ENCODE peak calls at places on chromosomes 5 and 9, in seven cellular contexts. L is SK-N-MC; M is epithelial cell of prostate; Q is HTR-8/SVneo; J is T-helper 2 cell; F is stimulated activated CD4-positive, alpha-beta T cell treated with anti-CD3 and anti-CD28 coated beads, Interleukin-4, amount 100 ng/mL, for 4 hours; B is activated CD4-positive, CD25-positive, alpha-beta regulatory T cell treated with anti-CD3 and anti-CD28 coated beads, Interleukin-2, amount 50 U/mL, for 72 hours. K is an unnamed sample.
A peak's percentile ranks its signal among the peaks of the same experiment; 100 is the strongest.

GRCh38 chr5:8320244-8320643 is 451.3 kb downstream of the MTRR start:
- DNase-seq in L (no peak), F (no peak), J (no peak), B (no peak), Q (no peak), M (no peak), K (no peak)

GRCh38 chr5:149773245-149774095 is 43.4 kb downstream of the PPARGC1B start:
- DNase-seq in J (no peak), L (no peak), Q (no peak), M (no peak), B (no peak), F (no peak), K (no peak)

GRCh38 chr9:107239474-107239873 is 43.6 kb upstream of the RAD23B start:
- DNase-seq in M (no peak), F (no peak), J (no peak), Q (no peak), B (no peak), L (no peak), K (no peak)

GRCh38 chr5:78560000-78560399 is 88.6 kb downstream of the LHFPL2 start:
- DNase-seq in M (no peak), F (no peak), J (no peak), Q (no peak), B (no peak), L (no peak), K (no peak)

GRCh38 chr5:56099346-56099745 is 104.6 kb upstream of the IL6ST start:
- DNase-seq in M (no peak), Q (peak; percentile 63), B (no peak), L (peak; percentile 35), J (no peak), F (no peak), K (no peak)

GRCh38 chr9:75086443-75087278 is 1.3 kb downstream of the NMRK1 start:
- DNase-seq in L (no peak), J (no peak), Q (no peak), M (no peak), B (no peak), F (no peak), K (peak; percentile 70)

GRCh38 chr9:33778700-33779351 is 16.5 kb upstream of the PRSS3 start:
- DNase-seq in Q (peak; percentile 34), B (no peak), M (no peak), F (peak; percentile 31), L (peak; percentile 32), J (peak; percentile 33), K (peak; percentile 70)

GRCh38 chr5:30040483-30041116 is 1152.9 kb upstream of the CDH6 start:
- DNase-seq in B (no peak), M (no peak), L (peak; percentile 84), Q (peak; percentile 72), F (no peak), J (no peak), K (peak; percentile 92)

GRCh38 chr9:94908041-94908563 is 181.6 kb downstream of the AOPEP start:
- DNase-seq in J (no peak), L (no peak), F (no peak), M (no peak), B (no peak), Q (no peak), K (peak; percentile 50)

GRCh38 chr5:38467353-38468040 is 88.9 kb downstream of the LIFR start:
- DNase-seq in Q (no peak), B (no peak), M (no peak), F (no peak), L (no peak), J (no peak), K (no peak)

GRCh38 chr5:176447538-176447981 is 625 bp upstream of the FAF2 start:
- DNase-seq in L (no peak), B (no peak), M (no peak), Q (peak; percentile 49), J (peak; percentile 6), F (no peak), K (peak; percentile 79)

GRCh38 chr5:115351356-115352195 is 55.1 kb upstream of the CCDC112 start:
- DNase-seq in J (no peak), L (no peak), M (no peak), Q (no peak), B (no peak), F (no peak), K (peak; percentile 63)

GRCh38 chr5:128036961-128037360 is 46.6 kb upstream of the SLC12A2 start:
- DNase-seq in L (no peak), M (peak; percentile 50), J (no peak), Q (peak; percentile 42), B (no peak), F (no peak), K (no peak)

GRCh38 chr5:17359451-17359965 is 138.5 kb upstream of the TAF11L2 start:
- DNase-seq in L (no peak), Q (no peak), F (no peak), J (no peak), B (no peak), M (no peak), K (no peak)

GRCh38 chr9:110977259-110977709 is 61.0 kb downstream of the LPAR1 start:
- DNase-seq in B (no peak), Q (no peak), J (no peak), F (no peak), L (peak; percentile 86), M (peak; percentile 79), K (no peak)

GRCh38 chr5:143117821-143118220 is 285.7 kb downstream of the NR3C1 start:
- DNase-seq in M (no peak), B (no peak), F (no peak), Q (no peak), L (no peak), J (no peak), K (no peak)

GRCh38 chr5:74017786-74018211 is 391.8 kb downstream of the ARHGEF28 start:
- DNase-seq in B (no peak), M (peak; percentile 69), L (no peak), F (no peak), Q (peak; percentile 56), J (no peak), K (peak; percentile 46)

GRCh38 chr9:130039504-130040147 is 3.4 kb downstream of the FNBP1 start:
- DNase-seq in F (no peak), M (no peak), J (peak; percentile 41), Q (no peak), L (no peak), B (no peak), K (no peak)

GRCh38 chr9:121944741-121945191 is 148.3 kb downstream of the TTLL11 start:
- DNase-seq in M (no peak), F (no peak), L (no peak), Q (no peak), B (no peak), J (no peak), K (no peak)

GRCh38 chr5:158569534-158569933 is 530.2 kb downstream of the EBF1 start:
- DNase-seq in L (no peak), Q (no peak), J (no peak), M (no peak), F (no peak), B (no peak), K (no peak)

GRCh38 chr5:133295520-133295919 is 243.7 kb downstream of the HSPA4 start:
- DNase-seq in L (no peak), Q (no peak), M (no peak), J (no peak), F (no peak), B (no peak), K (no peak)

GRCh38 chr9:15244001-15244441 is 63.0 kb downstream of the TTC39B start:
- DNase-seq in M (no peak), F (no peak), B (no peak), Q (no peak), J (no peak), L (no peak), K (no peak)

K was measured in DMS53.